ENCODE peak calls at places on chromosome 7, in ten cellular contexts. One of them, this sample, is unnamed.

GRCh38 chr7:27933691-27934565 is 194.0 kb downstream of the TAX1BP1 start:
- DNase-seq in astrocyte of the hippocampus: peak
- DNase-seq in CD8-positive, alpha-beta T cell: no peak
- DNase-seq in midbrain: no peak
- DNase-seq in MCF 10A: peak
- DNase-seq in stimulated activated naive CD8-positive, alpha-beta T cell treated with anti-CD3 and anti-CD28 coated beads, Interleukin-15, Interleukin-2, amounts not matched to agents 100 U/mL and 50 U/mL, for 24 hours: no peak
- DNase-seq in activated gamma-delta T cell treated with Interleukin-2 at 50 U/mL for 16 hours: no peak
- DNase-seq in activated CD8-positive, alpha-beta memory T cell treated with anti-CD3 and anti-CD28 coated beads for 24 hours: no peak
- DNase-seq in spleen: no peak
- DNase-seq in IMR-90: no peak
- DNase-seq in this sample: no peak

GRCh38 chr7:157694389-157694665 is 357.5 kb downstream of the DNAJB6 start:
- DNase-seq in stimulated activated naive CD8-positive, alpha-beta T cell treated with anti-CD3 and anti-CD28 coated beads, Interleukin-15, Interleukin-2, amounts not matched to agents 100 U/mL and 50 U/mL, for 24 hours: no peak
- DNase-seq in activated gamma-delta T cell treated with Interleukin-2 at 50 U/mL for 16 hours: no peak
- DNase-seq in midbrain: no peak
- DNase-seq in CD8-positive, alpha-beta T cell: no peak
- DNase-seq in MCF 10A: no peak
- DNase-seq in astrocyte of the hippocampus: no peak
- DNase-seq in IMR-90: no peak
- DNase-seq in activated CD8-positive, alpha-beta memory T cell treated with anti-CD3 and anti-CD28 coated beads for 24 hours: no peak
- DNase-seq in spleen: peak
- DNase-seq in this sample: no peak

GRCh38 chr7:73685311-73685710 is 1.9 kb downstream of the BUD23 start:
- DNase-seq in activated CD8-positive, alpha-beta memory T cell treated with anti-CD3 and anti-CD28 coated beads for 24 hours: no peak
- DNase-seq in CD8-positive, alpha-beta T cell: no peak
- DNase-seq in IMR-90: no peak
- DNase-seq in stimulated activated naive CD8-positive, alpha-beta T cell treated with anti-CD3 and anti-CD28 coated beads, Interleukin-15, Interleukin-2, amounts not matched to agents 100 U/mL and 50 U/mL, for 24 hours: no peak
- DNase-seq in midbrain: no peak
- DNase-seq in spleen: no peak
- DNase-seq in astrocyte of the hippocampus: no peak
- DNase-seq in activated gamma-delta T cell treated with Interleukin-2 at 50 U/mL for 16 hours: no peak
- DNase-seq in MCF 10A: no peak
- DNase-seq in this sample: no peak

GRCh38 chr7:9189683-9190082 is 756.3 kb downstream of the NXPH1 start:
- DNase-seq in MCF 10A: no peak
- DNase-seq in spleen: peak
- DNase-seq in IMR-90: no peak
- DNase-seq in activated gamma-delta T cell treated with Interleukin-2 at 50 U/mL for 16 hours: no peak
- DNase-seq in stimulated activated naive CD8-positive, alpha-beta T cell treated with anti-CD3 and anti-CD28 coated beads, Interleukin-15, Interleukin-2, amounts not matched to agents 100 U/mL and 50 U/mL, for 24 hours: no peak
- DNase-seq in astrocyte of the hippocampus: no peak
- DNase-seq in activated CD8-positive, alpha-beta memory T cell treated with anti-CD3 and anti-CD28 coated beads for 24 hours: no peak
- DNase-seq in CD8-positive, alpha-beta T cell: no peak
- DNase-seq in midbrain: no peak
- DNase-seq in this sample: no peak

GRCh38 chr7:137981668-137982067 is 20.2 kb downstream of the CREB3L2 start:
- DNase-seq in astrocyte of the hippocampus: no peak
- DNase-seq in midbrain: no peak
- DNase-seq in activated CD8-positive, alpha-beta memory T cell treated with anti-CD3 and anti-CD28 coated beads for 24 hours: no peak
- DNase-seq in CD8-positive, alpha-beta T cell: no peak
- DNase-seq in stimulated activated naive CD8-positive, alpha-beta T cell treated with anti-CD3 and anti-CD28 coated beads, Interleukin-15, Interleukin-2, amounts not matched to agents 100 U/mL and 50 U/mL, for 24 hours: no peak
- DNase-seq in IMR-90: no peak
- DNase-seq in spleen: no peak
- DNase-seq in activated gamma-delta T cell treated with Interleukin-2 at 50 U/mL for 16 hours: no peak
- DNase-seq in MCF 10A: no peak
- DNase-seq in this sample: no peak

GRCh38 chr7:129612112-129613015 is 844 bp downstream of the NRF1 start:
- DNase-seq in activated CD8-positive, alpha-beta memory T cell treated with anti-CD3 and anti-CD28 coated beads for 24 hours: peak
- DNase-seq in spleen: peak
- DNase-seq in activated gamma-delta T cell treated with Interleukin-2 at 50 U/mL for 16 hours: peak
- DNase-seq in stimulated activated naive CD8-positive, alpha-beta T cell treated with anti-CD3 and anti-CD28 coated beads, Interleukin-15, Interleukin-2, amounts not matched to agents 100 U/mL and 50 U/mL, for 24 hours: peak
- DNase-seq in CD8-positive, alpha-beta T cell: peak
- DNase-seq in MCF 10A: peak
- DNase-seq in astrocyte of the hippocampus: peak
- DNase-seq in midbrain: peak
- DNase-seq in IMR-90: peak
- DNase-seq in this sample: peak

GRCh38 chr7:28260969-28261368 is 80.4 kb upstream of the JAZF1 start:
- DNase-seq in midbrain: no peak
- DNase-seq in activated gamma-delta T cell treated with Interleukin-2 at 50 U/mL for 16 hours: no peak
- DNase-seq in CD8-positive, alpha-beta T cell: no peak
- DNase-seq in stimulated activated naive CD8-positive, alpha-beta T cell treated with anti-CD3 and anti-CD28 coated beads, Interleukin-15, Interleukin-2, amounts not matched to agents 100 U/mL and 50 U/mL, for 24 hours: no peak
- DNase-seq in IMR-90: no peak
- DNase-seq in MCF 10A: no peak
- DNase-seq in astrocyte of the hippocampus: no peak
- DNase-seq in activated CD8-positive, alpha-beta memory T cell treated with anti-CD3 and anti-CD28 coated beads for 24 hours: no peak
- DNase-seq in spleen: no peak
- DNase-seq in this sample: no peak

GRCh38 chr7:102044984-102045673 is 227.7 kb downstream of the CUX1 start:
- DNase-seq in MCF 10A: no peak
- DNase-seq in astrocyte of the hippocampus: peak
- DNase-seq in midbrain: peak
- DNase-seq in CD8-positive, alpha-beta T cell: no peak
- DNase-seq in IMR-90: peak
- DNase-seq in activated CD8-positive, alpha-beta memory T cell treated with anti-CD3 and anti-CD28 coated beads for 24 hours: no peak
- DNase-seq in activated gamma-delta T cell treated with Interleukin-2 at 50 U/mL for 16 hours: no peak
- DNase-seq in spleen: no peak
- DNase-seq in stimulated activated naive CD8-positive, alpha-beta T cell treated with anti-CD3 and anti-CD28 coated beads, Interleukin-15, Interleukin-2, amounts not matched to agents 100 U/mL and 50 U/mL, for 24 hours: no peak
- DNase-seq in this sample: no peak

GRCh38 chr7:3955751-3956696 is 655.0 kb downstream of the SDK1 start:
- DNase-seq in activated gamma-delta T cell treated with Interleukin-2 at 50 U/mL for 16 hours: no peak
- DNase-seq in CD8-positive, alpha-beta T cell: no peak
- DNase-seq in stimulated activated naive CD8-positive, alpha-beta T cell treated with anti-CD3 and anti-CD28 coated beads, Interleukin-15, Interleukin-2, amounts not matched to agents 100 U/mL and 50 U/mL, for 24 hours: peak
- DNase-seq in spleen: no peak
- DNase-seq in astrocyte of the hippocampus: peak
- DNase-seq in IMR-90: peak
- DNase-seq in midbrain: no peak
- DNase-seq in MCF 10A: peak
- DNase-seq in activated CD8-positive, alpha-beta memory T cell treated with anti-CD3 and anti-CD28 coated beads for 24 hours: no peak
- DNase-seq in this sample: peak

GRCh38 chr7:48244902-48245301 is 73.6 kb downstream of the ABCA13 start:
- DNase-seq in CD8-positive, alpha-beta T cell: no peak
- DNase-seq in IMR-90: peak
- DNase-seq in stimulated activated naive CD8-positive, alpha-beta T cell treated with anti-CD3 and anti-CD28 coated beads, Interleukin-15, Interleukin-2, amounts not matched to agents 100 U/mL and 50 U/mL, for 24 hours: no peak
- DNase-seq in spleen: no peak
- DNase-seq in astrocyte of the hippocampus: peak
- DNase-seq in activated gamma-delta T cell treated with Interleukin-2 at 50 U/mL for 16 hours: no peak
- DNase-seq in MCF 10A: no peak
- DNase-seq in activated CD8-positive, alpha-beta memory T cell treated with anti-CD3 and anti-CD28 coated beads for 24 hours: no peak
- DNase-seq in midbrain: peak
- DNase-seq in this sample: no peak

GRCh38 chr7:158781976-158782637 is 47.2 kb downstream of the ESYT2 start:
- DNase-seq in stimulated activated naive CD8-positive, alpha-beta T cell treated with anti-CD3 and anti-CD28 coated beads, Interleukin-15, Interleukin-2, amounts not matched to agents 100 U/mL and 50 U/mL, for 24 hours: no peak
- DNase-seq in MCF 10A: no peak
- DNase-seq in IMR-90: no peak
- DNase-seq in CD8-positive, alpha-beta T cell: no peak
- DNase-seq in activated CD8-positive, alpha-beta memory T cell treated with anti-CD3 and anti-CD28 coated beads for 24 hours: no peak
- DNase-seq in activated gamma-delta T cell treated with Interleukin-2 at 50 U/mL for 16 hours: no peak
- DNase-seq in astrocyte of the hippocampus: no peak
- DNase-seq in spleen: no peak
- DNase-seq in midbrain: no peak
- DNase-seq in this sample: no peak

GRCh38 chr7:105924950-105925349 is 38.1 kb upstream of the CDHR3 start:
- DNase-seq in astrocyte of the hippocampus: no peak
- DNase-seq in midbrain: no peak
- DNase-seq in stimulated activated naive CD8-positive, alpha-beta T cell treated with anti-CD3 and anti-CD28 coated beads, Interleukin-15, Interleukin-2, amounts not matched to agents 100 U/mL and 50 U/mL, for 24 hours: peak
- DNase-seq in CD8-positive, alpha-beta T cell: no peak
- DNase-seq in MCF 10A: no peak
- DNase-seq in activated CD8-positive, alpha-beta memory T cell treated with anti-CD3 and anti-CD28 coated beads for 24 hours: no peak
- DNase-seq in spleen: no peak
- DNase-seq in activated gamma-delta T cell treated with Interleukin-2 at 50 U/mL for 16 hours: no peak
- DNase-seq in IMR-90: no peak
- DNase-seq in this sample: no peak

GRCh38 chr7:70807650-70808049 is 324.3 kb upstream of the GALNT17 start:
- DNase-seq in midbrain: no peak
- DNase-seq in spleen: no peak
- DNase-seq in stimulated activated naive CD8-positive, alpha-beta T cell treated with anti-CD3 and anti-CD28 coated beads, Interleukin-15, Interleukin-2, amounts not matched to agents 100 U/mL and 50 U/mL, for 24 hours: no peak
- DNase-seq in activated gamma-delta T cell treated with Interleukin-2 at 50 U/mL for 16 hours: no peak
- DNase-seq in IMR-90: no peak
- DNase-seq in astrocyte of the hippocampus: no peak
- DNase-seq in activated CD8-positive, alpha-beta memory T cell treated with anti-CD3 and anti-CD28 coated beads for 24 hours: no peak
- DNase-seq in CD8-positive, alpha-beta T cell: no peak
- DNase-seq in MCF 10A: no peak
- DNase-seq in this sample: no peak

GRCh38 chr7:9598411-9598810 is 1165.0 kb downstream of the NXPH1 start:
- DNase-seq in spleen: no peak
- DNase-seq in CD8-positive, alpha-beta T cell: no peak
- DNase-seq in astrocyte of the hippocampus: no peak
- DNase-seq in activated gamma-delta T cell treated with Interleukin-2 at 50 U/mL for 16 hours: no peak
- DNase-seq in activated CD8-positive, alpha-beta memory T cell treated with anti-CD3 and anti-CD28 coated beads for 24 hours: no peak
- DNase-seq in IMR-90: no peak
- DNase-seq in MCF 10A: no peak
- DNase-seq in midbrain: no peak
- DNase-seq in stimulated activated naive CD8-positive, alpha-beta T cell treated with anti-CD3 and anti-CD28 coated beads, Interleukin-15, Interleukin-2, amounts not matched to agents 100 U/mL and 50 U/mL, for 24 hours: no peak
- DNase-seq in this sample: no peak

GRCh38 chr7:139734395-139734794 is 43.4 kb downstream of the HIPK2 start:
- DNase-seq in activated CD8-positive, alpha-beta memory T cell treated with anti-CD3 and anti-CD28 coated beads for 24 hours: peak
- DNase-seq in astrocyte of the hippocampus: peak
- DNase-seq in spleen: no peak
- DNase-seq in stimulated activated naive CD8-positive, alpha-beta T cell treated with anti-CD3 and anti-CD28 coated beads, Interleukin-15, Interleukin-2, amounts not matched to agents 100 U/mL and 50 U/mL, for 24 hours: no peak
- DNase-seq in CD8-positive, alpha-beta T cell: peak
- DNase-seq in MCF 10A: peak
- DNase-seq in IMR-90: peak
- DNase-seq in midbrain: no peak
- DNase-seq in activated gamma-delta T cell treated with Interleukin-2 at 50 U/mL for 16 hours: no peak
- DNase-seq in this sample: no peak

GRCh38 chr7:41688012-41688625 is 14.8 kb downstream of the INHBA start:
- DNase-seq in activated CD8-positive, alpha-beta memory T cell treated with anti-CD3 and anti-CD28 coated beads for 24 hours: no peak
- DNase-seq in spleen: no peak
- DNase-seq in midbrain: no peak
- DNase-seq in CD8-positive, alpha-beta T cell: no peak
- DNase-seq in activated gamma-delta T cell treated with Interleukin-2 at 50 U/mL for 16 hours: no peak
- DNase-seq in MCF 10A: no peak
- DNase-seq in IMR-90: peak
- DNase-seq in stimulated activated naive CD8-positive, alpha-beta T cell treated with anti-CD3 and anti-CD28 coated beads, Interleukin-15, Interleukin-2, amounts not matched to agents 100 U/mL and 50 U/mL, for 24 hours: no peak
- DNase-seq in astrocyte of the hippocampus: peak
- DNase-seq in this sample: no peak

GRCh38 chr7:1505731-1506550 is 1.8 kb upstream of the INTS1 start:
- DNase-seq in midbrain: no peak
- DNase-seq in CD8-positive, alpha-beta T cell: no peak
- DNase-seq in stimulated activated naive CD8-positive, alpha-beta T cell treated with anti-CD3 and anti-CD28 coated beads, Interleukin-15, Interleukin-2, amounts not matched to agents 100 U/mL and 50 U/mL, for 24 hours: no peak
- DNase-seq in astrocyte of the hippocampus: no peak
- DNase-seq in activated CD8-positive, alpha-beta memory T cell treated with anti-CD3 and anti-CD28 coated beads for 24 hours: no peak
- DNase-seq in IMR-90: no peak
- DNase-seq in activated gamma-delta T cell treated with Interleukin-2 at 50 U/mL for 16 hours: no peak
- DNase-seq in MCF 10A: no peak
- DNase-seq in spleen: peak
- DNase-seq in this sample: no peak

GRCh38 chr7:135562720-135563119 is 5.0 kb downstream of the NUP205 start:
- DNase-seq in activated CD8-positive, alpha-beta memory T cell treated with anti-CD3 and anti-CD28 coated beads for 24 hours: no peak
- DNase-seq in spleen: no peak
- DNase-seq in activated gamma-delta T cell treated with Interleukin-2 at 50 U/mL for 16 hours: no peak
- DNase-seq in midbrain: no peak
- DNase-seq in MCF 10A: no peak
- DNase-seq in IMR-90: no peak
- DNase-seq in stimulated activated naive CD8-positive, alpha-beta T cell treated with anti-CD3 and anti-CD28 coated beads, Interleukin-15, Interleukin-2, amounts not matched to agents 100 U/mL and 50 U/mL, for 24 hours: no peak
- DNase-seq in astrocyte of the hippocampus: no peak
- DNase-seq in CD8-positive, alpha-beta T cell: no peak
- DNase-seq in this sample: no peak

GRCh38 chr7:73774923-73775322 is 4.9 kb upstream of the CLDN3 start:
- DNase-seq in spleen: no peak
- DNase-seq in stimulated activated naive CD8-positive, alpha-beta T cell treated with anti-CD3 and anti-CD28 coated beads, Interleukin-15, Interleukin-2, amounts not matched to agents 100 U/mL and 50 U/mL, for 24 hours: no peak
- DNase-seq in IMR-90: peak
- DNase-seq in activated CD8-positive, alpha-beta memory T cell treated with anti-CD3 and anti-CD28 coated beads for 24 hours: no peak
- DNase-seq in CD8-positive, alpha-beta T cell: no peak
- DNase-seq in astrocyte of the hippocampus: no peak
- DNase-seq in midbrain: no peak
- DNase-seq in activated gamma-delta T cell treated with Interleukin-2 at 50 U/mL for 16 hours: no peak
- DNase-seq in MCF 10A: peak
- DNase-seq in this sample: no peak

This sample was measured in stimulated activated naive B cell treated with anti-CD40 and anti-IgM and Interleukin-4, amounts not matched to agents 10 μg/mL and 1 μg/mL and 100 μg/mL, for 72 hours.